ENCODE peak calls at places on chromosomes 7 and 10, in four cellular contexts. J is heart right ventricle, A is spleen, C is psoas muscle. Z is an unnamed sample. For H3K36me3, the result is how much of the 10 kb centered on the place peaks cover.

GRCh38 chr10:132062181-132062515 is 3.6 kb upstream of the JAKMIP3 start:
- DNase-seq in J (no peak), A (no peak), C (no peak), Z (no peak)

GRCh38 chr7:6163402-6163801 is 109.0 kb downstream of the CYTH3 start:
- DNase-seq in J (no peak), A (no peak), C (no peak), Z (no peak)

GRCh38 chr7:88693131-88693530 is 66.4 kb upstream of the ZNF804B start:
- DNase-seq in J (no peak), A (no peak), C (no peak), Z (no peak)

GRCh38 chr10:31757374-31757773 is 171.3 kb downstream of the ARHGAP12 start:
- DNase-seq in J (no peak), A (no peak), C (peak), Z (no peak)

GRCh38 chr7:38756521-38756920 is 125.3 kb upstream of the AMPH start:
- DNase-seq in J (no peak), A (no peak), C (no peak), Z (no peak)

GRCh38 chr7:76108540-76109233 is 60.8 kb downstream of the MDH2 start:
- DNase-seq in J (peak), A (no peak), C (no peak), Z (no peak)

GRCh38 chr7:34365011-34365410 is 293.0 kb upstream of the NPSR1 start:
- DNase-seq in J (no peak), A (no peak), C (no peak), Z (no peak)

GRCh38 chr10:104349623-104350142 is 4.0 kb upstream of the CFAP58 start:
- DNase-seq in J (peak), A (no peak), C (no peak), Z (no peak)

GRCh38 chr7:82364671-82365070 is 78.9 kb downstream of the CACNA2D1 start:
- DNase-seq in J (no peak), A (no peak), C (no peak), Z (no peak)

GRCh38 chr10:107103174-107104025 is 61.1 kb downstream of the SORCS1 start:
- DNase-seq in J (peak), A (no peak), C (no peak), Z (no peak)

GRCh38 chr10:15346440-15347141 is 24.5 kb downstream of the FAM171A1 start:
- DNase-seq in J (peak), A (no peak), C (no peak), Z (no peak)

GRCh38 chr10:113493943-113494342 is 58.9 kb upstream of the HABP2 start:
- DNase-seq in J (no peak), A (no peak), C (no peak), Z (no peak)

GRCh38 chr10:63503395-63503794 is 17.8 kb upstream of the REEP3 start:
- DNase-seq in J (no peak), A (no peak), C (no peak), Z (no peak)

GRCh38 chr7:66452165-66452564 is 176.5 kb upstream of the KCTD7 start:
- DNase-seq in J (no peak), A (no peak), C (no peak), Z (no peak)

GRCh38 chr7:148717266-148717793 is 18.6 kb downstream of the CUL1 start:
- DNase-seq in J (no peak), A (no peak), C (no peak), Z (no peak)

GRCh38 chr10:132036153-132036886 is 29.4 kb upstream of the JAKMIP3 start:
- DNase-seq in J (no peak), A (peak), C (no peak), Z (peak)

GRCh38 chr7:544528-545221 is 25.0 kb upstream of the PDGFA start:
- DNase-seq in J (no peak), A (no peak), C (no peak), Z (peak)

GRCh38 chr10:86265877-86266259 is 100.7 kb downstream of the GRID1 start:
- DNase-seq in J (no peak), A (peak), C (no peak), Z (no peak)

GRCh38 chr10:75606203-75606779 is 174.9 kb downstream of the LRMDA start:
- DNase-seq in J (no peak), A (no peak), C (no peak), Z (no peak)

GRCh38 chr10:23367896-23368685 is 23.5 kb upstream of the C10orf67 start:
- DNase-seq in J (no peak), A (no peak), C (no peak), Z (no peak)

GRCh38 chr7:102211590-102212550 is 74.8 kb upstream of the SH2B2 start:
- DNase-seq in J (no peak), A (no peak), C (no peak), Z (no peak)

GRCh38 chr10:101397140-101397539 is 43.2 kb downstream of the BTRC start:
- DNase-seq in J (peak), A (no peak), C (no peak), Z (no peak)

GRCh38 chr7:24851791-24852190 is 94.5 kb upstream of the GSDME start:
- DNase-seq in J (no peak), A (no peak), C (no peak), Z (no peak)

GRCh38 chr10:112176543-112176942 is 7.0 kb downstream of the GPAM start:
- DNase-seq in J (no peak), A (no peak), C (no peak), Z (no peak)
- H3K36me3 ChIP-seq in J (half or more), A (half or more), C (under half), Z (under half)

GRCh38 chr7:131338173-131338572 is 10.5 kb downstream of the MKLN1 start:
- DNase-seq in J (no peak), A (no peak), C (no peak), Z (no peak)
- H3K36me3 ChIP-seq in J (under half), A (under half), C (under half), Z (under half)

GRCh38 chr7:85954961-85955360 is 688.7 kb upstream of the GRM3 start:
- DNase-seq in J (no peak), A (no peak), C (no peak), Z (no peak)
- H3K36me3 ChIP-seq in J (under half), A (under half), C (under half), Z (under half)

DNA sequence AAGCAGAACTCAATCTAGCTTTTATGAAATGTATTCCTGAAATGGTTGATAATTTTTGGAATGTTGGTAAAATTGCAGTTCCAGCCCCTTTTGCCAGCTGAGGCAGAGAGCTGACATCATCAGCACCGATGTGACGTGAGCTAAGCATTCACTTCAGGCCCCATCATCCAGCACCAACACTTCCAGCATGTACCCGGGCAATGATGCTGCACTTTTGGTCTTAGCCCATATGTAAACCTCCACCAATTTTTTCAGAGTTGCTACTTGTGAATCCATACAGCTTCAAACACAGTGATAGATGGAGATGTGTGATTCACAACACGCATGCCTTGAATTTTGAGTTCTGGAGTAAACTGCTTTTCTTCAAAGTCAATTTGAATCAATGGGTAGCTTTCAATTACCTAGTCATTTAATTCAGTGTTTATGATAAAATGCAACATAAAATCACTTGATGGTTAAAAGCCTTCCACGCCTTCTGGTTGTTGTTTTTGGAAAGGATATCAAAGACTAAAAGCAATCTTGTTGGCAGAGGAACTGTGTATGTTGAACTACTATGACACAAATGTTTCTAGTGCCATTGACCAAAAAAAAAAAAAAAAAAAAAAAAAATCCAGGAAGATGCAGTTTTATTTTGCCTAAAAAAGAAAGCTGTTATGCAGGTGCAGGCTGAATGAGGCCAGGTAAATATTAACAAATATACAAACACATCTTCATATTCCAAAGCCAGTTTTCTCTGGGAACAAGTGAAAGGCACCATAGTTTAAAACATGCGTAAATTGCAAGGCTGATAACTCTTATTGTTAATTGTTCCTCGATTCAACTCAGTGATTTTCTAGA is 73.8 kb downstream of the NRP1 start:
- DNase-seq in J (no peak), A (no peak), C (no peak), Z (no peak)
- H3K36me3 ChIP-seq in J (half or more), A (under half), C (under half), Z (under half)

GRCh38 chr7:35875292-35875691 is 74.4 kb downstream of the SEPTIN7 start:
- DNase-seq in J (no peak), A (no peak), C (no peak), Z (no peak)
- H3K36me3 ChIP-seq in J (under half), A (half or more), C (under half), Z (under half)